ENCODE peak calls at places on chromosomes 6 and 20, in four cellular contexts. One of them, this sample, is unnamed.

GRCh38 chr6:24125980-24126379 is at the start of gene NRSN1:
- DNase-seq in GM12891: no peak
- DNase-seq in HL-60: no peak
- DNase-seq in K562: peak
- DNase-seq in this sample: no peak

GRCh38 chr20:12837646-12838045 is 171.1 kb upstream of the SPTLC3 start:
- DNase-seq in GM12891: no peak
- DNase-seq in K562: no peak
- DNase-seq in HL-60: no peak
- DNase-seq in this sample: no peak

GRCh38 chr20:19602660-19603389 is 155.2 kb upstream of the RIN2 start:
- DNase-seq in GM12891: no peak
- DNase-seq in HL-60: no peak
- DNase-seq in K562: no peak
- DNase-seq in this sample: no peak

GRCh38 chr20:21571841-21572690 is 58.2 kb upstream of the NKX2-2 start:
- DNase-seq in GM12891: no peak
- DNase-seq in HL-60: no peak
- DNase-seq in K562: peak
- DNase-seq in this sample: no peak

GRCh38 chr20:6416371-6416770 is 293.5 kb upstream of the FERMT1 start:
- DNase-seq in K562: no peak
- DNase-seq in GM12891: no peak
- DNase-seq in HL-60: no peak
- DNase-seq in this sample: no peak

GRCh38 chr20:31587545-31588389 is 17.3 kb upstream of the ID1 start:
- DNase-seq in HL-60: no peak
- DNase-seq in GM12891: no peak
- DNase-seq in K562: peak
- DNase-seq in this sample: no peak

GRCh38 chr6:144405173-144405572 is 120.0 kb downstream of the UTRN start:
- DNase-seq in HL-60: no peak
- DNase-seq in GM12891: no peak
- DNase-seq in K562: no peak
- DNase-seq in this sample: no peak

GRCh38 chr20:3367125-3367524 is 40.3 kb downstream of the DNAAF9 start:
- DNase-seq in GM12891: no peak
- DNase-seq in HL-60: no peak
- DNase-seq in K562: no peak
- DNase-seq in this sample: no peak

GRCh38 chr6:121857551-121857950 is 422.1 kb downstream of the GJA1 start:
- DNase-seq in GM12891: no peak
- DNase-seq in HL-60: no peak
- DNase-seq in K562: no peak
- DNase-seq in this sample: no peak

GRCh38 chr6:145842693-145843546 is 28.3 kb upstream of the FBXO30 start:
- DNase-seq in GM12891: no peak
- DNase-seq in K562: no peak
- DNase-seq in HL-60: no peak
- DNase-seq in this sample: no peak

GRCh38 chr6:32623693-32624092 is 13.5 kb upstream of the HLA-DQA1 start:
- DNase-seq in K562: no peak
- DNase-seq in GM12891: no peak
- DNase-seq in HL-60: peak
- DNase-seq in this sample: no peak

GRCh38 chr6:82017316-82017715 is 230.2 kb downstream of the IBTK start:
- DNase-seq in HL-60: no peak
- DNase-seq in GM12891: no peak
- DNase-seq in K562: no peak
- DNase-seq in this sample: no peak

GRCh38 chr6:21476054-21476552 is 117.4 kb upstream of the SOX4 start:
- DNase-seq in GM12891: no peak
- DNase-seq in HL-60: no peak
- DNase-seq in K562: no peak
- DNase-seq in this sample: no peak

GRCh38 chr6:2460216-2460734 is 214.9 kb upstream of the GMDS start:
- DNase-seq in GM12891: no peak
- DNase-seq in K562: no peak
- DNase-seq in HL-60: no peak
- DNase-seq in this sample: no peak

GRCh38 chr6:100809346-100809745 is 71.8 kb downstream of the ASCC3 start:
- DNase-seq in GM12891: no peak
- DNase-seq in K562: no peak
- DNase-seq in HL-60: no peak
- DNase-seq in this sample: no peak

GRCh38 chr6:56842602-56843475 is 112.1 kb upstream of the BEND6 start:
- DNase-seq in HL-60: no peak
- DNase-seq in GM12891: peak
- DNase-seq in K562: no peak
- DNase-seq in this sample: no peak

GRCh38 chr20:31644701-31645100 is 7.0 kb downstream of the COX4I2 start:
- DNase-seq in HL-60: no peak
- DNase-seq in GM12891: no peak
- DNase-seq in K562: peak
- DNase-seq in this sample: no peak

GRCh38 chr6:6785163-6785521 is 196.6 kb downstream of the LY86 start:
- DNase-seq in K562: no peak
- DNase-seq in GM12891: no peak
- DNase-seq in HL-60: no peak
- DNase-seq in this sample: no peak

GRCh38 chr20:23298926-23299672 is 51.5 kb upstream of the NXT1 start:
- DNase-seq in K562: no peak
- DNase-seq in HL-60: no peak
- DNase-seq in GM12891: no peak
- DNase-seq in this sample: no peak

GRCh38 chr6:44730771-44731391 is 343.4 kb downstream of the CDC5L start:
- DNase-seq in K562: no peak
- DNase-seq in GM12891: no peak
- DNase-seq in HL-60: no peak
- DNase-seq in this sample: no peak

GRCh38 chr20:17225891-17226409 is 890 bp upstream of the PCSK2 start:
- DNase-seq in K562: no peak
- DNase-seq in HL-60: no peak
- DNase-seq in GM12891: no peak
- DNase-seq in this sample: no peak

GRCh38 chr20:57773059-57773815 is 63.4 kb upstream of the PMEPA1 start:
- DNase-seq in GM12891: no peak
- DNase-seq in HL-60: no peak
- DNase-seq in K562: no peak
- DNase-seq in this sample: no peak

GRCh38 chr6:73207221-73207837 is 18.0 kb downstream of the KHDC1L start:
- DNase-seq in K562: no peak
- DNase-seq in GM12891: no peak
- DNase-seq in HL-60: no peak
- DNase-seq in this sample: no peak

GRCh38 chr6:12286381-12287132 is 3.6 kb upstream of the EDN1 start:
- DNase-seq in GM12891: no peak
- DNase-seq in K562: no peak
- DNase-seq in HL-60: no peak
- DNase-seq in this sample: no peak

GRCh38 chr6:116393430-116393829 is 22.7 kb downstream of the DSE start:
- DNase-seq in HL-60: no peak
- DNase-seq in GM12891: no peak
- DNase-seq in K562: no peak
- DNase-seq in this sample: no peak

GRCh38 chr6:36682328-36683144 is 4.0 kb downstream of the CDKN1A start:
- DNase-seq in GM12891: no peak
- DNase-seq in K562: no peak
- DNase-seq in HL-60: peak
- DNase-seq in this sample: no peak
- TF ChIP-seq SPI1 in GM12891: peak
- TF ChIP-seq SPI1 in K562: no peak
- TF ChIP-seq SPI1 in HL-60: peak
- TF ChIP-seq SPI1 in this sample: peak

DNA sequence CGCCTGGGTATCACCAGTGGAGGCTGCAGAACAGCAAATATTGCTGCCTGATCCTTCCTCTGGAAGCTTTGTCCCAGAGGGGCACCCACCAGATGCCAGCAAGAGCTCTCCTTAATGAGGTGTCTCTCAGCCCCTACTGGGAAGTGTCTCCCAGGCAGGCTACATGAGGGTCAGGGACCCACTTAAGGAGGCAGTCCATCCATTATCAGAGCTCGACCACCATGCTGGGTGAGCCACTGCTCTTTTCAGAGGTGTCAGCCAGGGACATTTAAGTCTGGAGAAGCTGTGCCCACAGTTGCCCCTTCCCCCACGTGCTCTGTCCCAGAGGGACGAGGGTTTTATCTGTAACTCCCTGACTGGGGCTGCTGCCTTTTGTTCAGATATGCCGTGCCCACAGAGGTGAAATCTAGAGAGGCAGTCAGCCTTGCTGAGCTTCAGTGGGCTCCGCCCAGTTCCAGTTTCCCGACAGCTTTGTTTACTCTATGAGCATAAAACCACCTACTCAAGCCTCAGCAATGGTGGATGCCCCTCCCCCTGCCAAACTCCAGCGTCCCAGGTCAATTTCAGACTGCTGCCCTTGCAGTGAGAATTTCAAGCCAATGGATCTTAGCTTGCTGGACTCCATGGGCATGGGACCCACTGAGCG is 25.9 kb upstream of the AIG1 start:
- DNase-seq in K562: no peak
- DNase-seq in GM12891: no peak
- DNase-seq in HL-60: no peak
- DNase-seq in this sample: no peak
- TF ChIP-seq SPI1 in K562: no peak
- TF ChIP-seq SPI1 in GM12891: no peak
- TF ChIP-seq SPI1 in HL-60: no peak
- TF ChIP-seq SPI1 in this sample: no peak

GRCh38 chr6:157239148-157239547 is 84.2 kb downstream of the TMEM242 start:
- DNase-seq in GM12891: no peak
- DNase-seq in K562: no peak
- DNase-seq in HL-60: no peak
- DNase-seq in this sample: no peak

GRCh38 chr6:157241411-157241979 is 81.8 kb downstream of the TMEM242 start:
- DNase-seq in K562: no peak
- DNase-seq in GM12891: no peak
- DNase-seq in HL-60: no peak
- DNase-seq in this sample: no peak

GRCh38 chr6:157240960-157241311 is 82.4 kb downstream of the TMEM242 start:
- DNase-seq in HL-60: no peak
- DNase-seq in K562: no peak
- DNase-seq in GM12891: no peak
- DNase-seq in this sample: no peak

GRCh38 chr6:157239671-157240058 is 83.7 kb downstream of the TMEM242 start:
- DNase-seq in GM12891: no peak
- DNase-seq in HL-60: no peak
- DNase-seq in K562: no peak
- DNase-seq in this sample: no peak

GRCh38 chr6:157240059-157240959 is 83.0 kb downstream of the TMEM242 start:
- DNase-seq in HL-60: no peak
- DNase-seq in GM12891: no peak
- DNase-seq in K562: peak
- DNase-seq in this sample: no peak
- TF ChIP-seq SPI1 in HL-60: no peak
- TF ChIP-seq SPI1 in GM12891: no peak
- TF ChIP-seq SPI1 in K562: no peak
- TF ChIP-seq SPI1 in this sample: no peak

GRCh38 chr6:90338409-90338808 is 41.8 kb upstream of the BACH2 start:
- DNase-seq in HL-60: no peak
- DNase-seq in GM12891: no peak
- DNase-seq in K562: no peak
- DNase-seq in this sample: no peak
- TF ChIP-seq SPI1 in HL-60: no peak
- TF ChIP-seq SPI1 in GM12891: no peak
- TF ChIP-seq SPI1 in K562: no peak
- TF ChIP-seq SPI1 in this sample: no peak

GRCh38 chr6:27839303-27840081 is 72.7 kb downstream of the OR2B2 start:
- DNase-seq in GM12891: no peak
- DNase-seq in HL-60: no peak
- DNase-seq in K562: no peak
- DNase-seq in this sample: no peak
- TF ChIP-seq SPI1 in GM12891: no peak
- TF ChIP-seq SPI1 in HL-60: no peak
- TF ChIP-seq SPI1 in K562: no peak
- TF ChIP-seq SPI1 in this sample: no peak

GRCh38 chr6:128135325-128135724 is 234.5 kb upstream of the THEMIS start:
- DNase-seq in GM12891: no peak
- DNase-seq in K562: no peak
- DNase-seq in HL-60: no peak
- DNase-seq in this sample: no peak

GRCh38 chr6:128138694-128139093 is 237.8 kb upstream of the THEMIS start:
- DNase-seq in GM12891: no peak
- DNase-seq in HL-60: no peak
- DNase-seq in K562: no peak
- DNase-seq in this sample: no peak

GRCh38 chr6:128144320-128144719 is 243.5 kb upstream of the THEMIS start:
- DNase-seq in K562: no peak
- DNase-seq in HL-60: no peak
- DNase-seq in GM12891: no peak
- DNase-seq in this sample: no peak

DNA sequence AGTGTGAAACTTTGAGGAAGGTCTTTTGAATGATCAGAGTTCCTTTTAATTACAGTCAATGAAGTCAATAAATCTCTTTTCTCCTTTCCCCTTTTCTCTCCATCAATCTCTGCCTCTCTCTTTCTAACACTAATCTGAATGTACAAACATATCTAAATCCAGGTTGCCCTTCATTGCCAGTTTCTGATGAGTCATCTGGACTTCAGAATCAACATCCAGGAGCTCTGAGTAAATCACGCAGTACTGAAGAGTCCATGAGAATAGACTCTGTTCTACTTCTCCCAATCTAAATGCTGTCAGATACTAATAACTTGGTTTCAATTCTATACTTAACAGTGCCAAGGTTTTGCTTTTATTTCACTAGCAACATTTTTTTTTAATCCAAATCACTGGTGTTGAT is 238.7 kb upstream of the THEMIS start:
- DNase-seq in GM12891: no peak
- DNase-seq in K562: no peak
- DNase-seq in HL-60: no peak
- DNase-seq in this sample: no peak
- TF ChIP-seq SPI1 in GM12891: no peak
- TF ChIP-seq SPI1 in K562: no peak
- TF ChIP-seq SPI1 in HL-60: no peak
- TF ChIP-seq SPI1 in this sample: no peak

GRCh38 chr6:7996538-7997225 is 67.5 kb downstream of the BLOC1S5 start:
- DNase-seq in GM12891: no peak
- DNase-seq in HL-60: no peak
- DNase-seq in K562: no peak
- DNase-seq in this sample: no peak
- TF ChIP-seq SPI1 in GM12891: no peak
- TF ChIP-seq SPI1 in HL-60: no peak
- TF ChIP-seq SPI1 in K562: no peak
- TF ChIP-seq SPI1 in this sample: no peak

This sample was measured in GM12878.